ENCODE peak calls at places on chromosomes 5 and 9, in ten cellular contexts. R is tibial artery, N is endodermal cell, Y is tibial nerve, L is fibroblast of lung, Z is gastrocnemius medialis, K is neural progenitor cell, V is breast epithelium, B is mucosa of descending colon, W is stomach. C is an unnamed sample.

GRCh38 chr9:99385814-99386279 is 163.8 kb downstream of the SEC61B start:
- DNase-seq in R (no peak), N (no peak), Y (no peak), L (peak; percentile 57), Z (no peak), K (no peak), V (no peak), B (no peak), W (no peak), C (no peak)

GRCh38 chr5:176543428-176544182 is 5.5 kb upstream of the CDHR2 start:
- DNase-seq in R (no peak), N (peak; percentile 90), Y (no peak), L (peak; percentile 47), Z (peak; percentile 54), K (peak; percentile 67), V (peak; percentile 69), B (peak; percentile 90), W (peak; percentile 82), C (no peak)

GRCh38 chr5:40277161-40277906 is 402.4 kb upstream of the PTGER4 start:
- DNase-seq in R (no peak), N (no peak), Y (no peak), L (no peak), Z (no peak), K (no peak), V (no peak), B (no peak), W (no peak), C (no peak)

GRCh38 chr5:137619191-137619870 is 116.6 kb downstream of the KLHL3 start:
- DNase-seq in R (peak; percentile 60), N (peak; percentile 10), Y (peak; percentile 28), L (peak; percentile 87), Z (peak; percentile 54), K (no peak), V (no peak), B (no peak), W (no peak), C (peak; percentile 60)

GRCh38 chr9:114053246-114054005 is 24.7 kb downstream of the AMBP start:
- DNase-seq in R (no peak), N (peak; percentile 31), Y (no peak), L (no peak), Z (no peak), K (no peak), V (no peak), B (no peak), W (peak; percentile 45), C (no peak)

GRCh38 chr5:77358566-77359205 is 133.4 kb downstream of the WDR41 start:
- DNase-seq in R (no peak), N (no peak), Y (no peak), L (peak; percentile 61), Z (no peak), K (no peak), V (no peak), B (no peak), W (no peak), C (no peak)

GRCh38 chr5:39689919-39690318 is 265.1 kb upstream of the DAB2 start:
- DNase-seq in R (no peak), N (no peak), Y (no peak), L (no peak), Z (no peak), K (no peak), V (no peak), B (no peak), W (no peak), C (no peak)

GRCh38 chr9:86075132-86075807 is 24.1 kb downstream of the GOLM1 start:
- DNase-seq in R (no peak), N (no peak), Y (no peak), L (no peak), Z (no peak), K (no peak), V (no peak), B (no peak), W (no peak), C (peak; percentile 11)

GRCh38 chr5:147180751-147181150 is 54.1 kb upstream of the STK32A start:
- DNase-seq in R (no peak), N (no peak), Y (no peak), L (no peak), Z (no peak), K (no peak), V (no peak), B (no peak), W (no peak), C (no peak)

GRCh38 chr5:40236001-40236400 is 443.7 kb upstream of the PTGER4 start:
- DNase-seq in R (no peak), N (no peak), Y (no peak), L (peak; percentile 46), Z (no peak), K (no peak), V (no peak), B (no peak), W (no peak), C (no peak)

GRCh38 chr9:124134526-124134925 is 123.0 kb downstream of the LHX2 start:
- DNase-seq in R (no peak), N (no peak), Y (no peak), L (no peak), Z (no peak), K (no peak), V (no peak), B (no peak), W (no peak), C (no peak)

GRCh38 chr9:137271696-137272076 is 5.8 kb upstream of the TOR4A start:
- DNase-seq in R (no peak), N (no peak), Y (no peak), L (no peak), Z (no peak), K (no peak), V (no peak), B (no peak), W (no peak), C (no peak)

GRCh38 chr5:1762878-1763547 is 36.6 kb downstream of the MRPL36 start:
- DNase-seq in R (peak; percentile 4), N (peak; percentile 39), Y (no peak), L (peak; percentile 1), Z (no peak), K (no peak), V (peak; percentile 20), B (no peak), W (peak; percentile 23), C (no peak)

GRCh38 chr9:88969646-88970373 is 21.5 kb upstream of the S1PR3 start:
- DNase-seq in R (no peak), N (no peak), Y (no peak), L (no peak), Z (no peak), K (no peak), V (no peak), B (no peak), W (no peak), C (no peak)

GRCh38 chr5:178433273-178433775 is 156.9 kb downstream of the COL23A1 start:
- DNase-seq in R (no peak), N (peak; percentile 32), Y (no peak), L (no peak), Z (no peak), K (no peak), V (no peak), B (no peak), W (no peak), C (no peak)

GRCh38 chr5:56352808-56353590 is 119.9 kb upstream of the ANKRD55 start:
- DNase-seq in R (no peak), N (no peak), Y (no peak), L (no peak), Z (no peak), K (no peak), V (no peak), B (no peak), W (no peak), C (no peak)

GRCh38 chr5:54404568-54404967 is 50.9 kb upstream of the HSPB3 start:
- DNase-seq in R (no peak), N (no peak), Y (no peak), L (peak; percentile 45), Z (no peak), K (no peak), V (no peak), B (no peak), W (no peak), C (no peak)

GRCh38 chr5:33736510-33736909 is 155.3 kb downstream of the ADAMTS12 start:
- DNase-seq in R (no peak), N (no peak), Y (no peak), L (peak; percentile 92), Z (no peak), K (no peak), V (no peak), B (no peak), W (no peak), C (peak; percentile 88)

GRCh38 chr5:116272281-116272941 is 187.6 kb downstream of the COMMD10 start:
- DNase-seq in R (no peak), N (no peak), Y (no peak), L (peak; percentile 88), Z (no peak), K (no peak), V (no peak), B (no peak), W (no peak), C (no peak)
- TF ChIP-seq CTCF in R (no peak), N (peak; percentile 45), Y (no peak), L (peak; percentile 26), Z (no peak), K (no peak), V (no peak), B (no peak), W (no peak), C (no peak)

DNA sequence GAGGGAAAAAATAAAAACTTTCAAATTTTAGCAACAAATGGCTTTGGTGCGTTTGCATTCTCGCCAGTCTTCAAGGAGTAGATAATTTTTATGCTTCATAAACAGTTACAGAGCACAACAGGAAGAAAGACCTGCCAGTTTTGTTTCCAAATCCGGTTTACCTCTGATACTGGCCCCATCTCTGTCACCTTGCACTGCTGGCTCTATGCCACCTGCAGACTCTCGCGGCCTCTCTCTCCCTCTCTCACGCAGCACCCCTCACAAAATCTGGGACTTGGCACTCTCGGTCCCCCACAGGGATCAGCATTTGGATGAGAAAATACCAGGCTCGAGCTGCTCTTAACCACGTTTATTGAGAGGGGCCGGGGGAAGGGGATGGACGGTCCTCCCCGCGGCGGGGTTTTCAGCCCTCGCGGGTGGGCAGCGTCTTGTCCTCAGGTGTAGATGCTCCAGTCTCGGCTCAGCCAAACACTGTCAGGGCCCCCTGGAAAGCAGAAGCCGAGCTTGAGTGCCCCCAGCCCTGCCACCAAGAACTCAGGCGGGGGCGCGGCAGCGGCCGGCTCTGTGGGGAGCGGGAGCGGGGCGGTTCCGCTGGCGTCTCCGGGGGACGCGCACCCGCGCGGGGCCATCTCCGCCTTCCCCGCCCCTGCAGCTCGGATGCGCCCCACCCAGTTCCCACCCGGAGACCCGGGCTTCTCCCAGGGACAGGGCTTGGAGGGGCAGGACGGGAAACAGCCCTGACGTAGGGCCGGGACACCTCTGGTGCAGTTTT is 1.3 kb downstream of the SCGB3A1 start:
- DNase-seq in R (no peak), N (no peak), Y (no peak), L (no peak), Z (no peak), K (peak; percentile 24), V (peak; percentile 48), B (no peak), W (no peak), C (no peak)
- H3K4me3 ChIP-seq in R (no peak overlapping the region), N (peak overlapping the region; percentile 68), Y (no peak overlapping the region), L (no peak overlapping the region), Z (peak overlapping the region; percentile 28), K (peak overlapping the region; percentile 56), V (peak overlapping the region; percentile 43), B (no peak overlapping the region), W (peak overlapping the region; percentile 21), C (no peak overlapping the region)

GRCh38 chr5:75349663-75350062 is 12.6 kb downstream of the HMGCR start:
- DNase-seq in R (no peak), N (no peak), Y (no peak), L (no peak), Z (no peak), K (no peak), V (no peak), B (no peak), W (no peak), C (no peak)
- H3K36me3 ChIP-seq in R (peaks cover 68% of the 10 kb centered on the region), N (peaks cover 97% of the 10 kb centered on the region), Y (peaks cover 92% of the 10 kb centered on the region), L (peaks cover 12% of the 10 kb centered on the region), Z (peaks cover 81% of the 10 kb centered on the region), K (peaks cover 86% of the 10 kb centered on the region), V (no peaks in the 10 kb centered on the region), B (peaks cover 13% of the 10 kb centered on the region), W (peaks cover 95% of the 10 kb centered on the region), C (peaks cover 61% of the 10 kb centered on the region)

GRCh38 chr5:15499528-15500325 is at the start of gene FBXL7:
- DNase-seq in R (peak; percentile 79), N (peak; percentile 93), Y (peak; percentile 58), L (peak; percentile 81), Z (peak; percentile 44), K (peak; percentile 92), V (peak; percentile 67), B (peak; percentile 65), W (peak; percentile 37), C (peak; percentile 71)
- TF ChIP-seq CTCF in R (peak; percentile 19), N (no peak), Y (no peak), L (peak; percentile 16), Z (no peak), K (peak; percentile 18), V (no peak), B (no peak), W (no peak), C (peak; percentile 30)